ENCODE peak calls at places on chromosomes 2 and 18, in four cellular contexts. G is CD8-positive, alpha-beta T cell; M is tibial artery; X is right lobe of liver. P is an unnamed sample. For H3K9me3, the result is how much of the 10 kb centered on the place peaks cover.

GRCh38 chr18:11078491-11078890 is 70.9 kb downstream of the PIEZO2 start:
- DNase-seq in X (no peak), G (no peak), M (no peak), P (no peak)

GRCh38 chr2:172340394-172340793 is 87.0 kb upstream of the ITGA6 start:
- DNase-seq in X (no peak), M (no peak), G (no peak), P (no peak)

GRCh38 chr2:53452400-53452799 is 315.2 kb upstream of the CHAC2 start:
- DNase-seq in G (no peak), M (no peak), X (no peak), P (no peak)

GRCh38 chr18:32576296-32576916 is 105.7 kb upstream of the GAREM1 start:
- DNase-seq in M (no peak), G (no peak), X (no peak), P (no peak)

GRCh38 chr2:180356676-180357075 is 349.6 kb upstream of the CWC22 start:
- DNase-seq in G (no peak), M (no peak), X (no peak), P (no peak)

GRCh38 chr2:30145826-30146336 is 926 bp upstream of the YPEL5 start:
- DNase-seq in G (no peak), M (no peak), X (no peak), P (no peak)

GRCh38 chr2:23007836-23008235 is 377.1 kb upstream of the KLHL29 start:
- DNase-seq in M (no peak), G (no peak), X (no peak), P (no peak)

GRCh38 chr2:61016392-61017002 is 1.0 kb upstream of the PEX13 start:
- DNase-seq in G (no peak), X (no peak), M (no peak), P (no peak)

GRCh38 chr2:1869987-1870386 is 125.7 kb upstream of the PXDN start:
- DNase-seq in X (no peak), G (no peak), M (no peak), P (no peak)

GRCh38 chr18:8423051-8423558 is 186.1 kb upstream of the RAB12 start:
- DNase-seq in G (no peak), X (no peak), M (no peak), P (no peak)

GRCh38 chr2:63060079-63060482 is 9.5 kb downstream of the OTX1 start:
- DNase-seq in G (no peak), M (no peak), X (no peak), P (no peak)

GRCh38 chr2:147098946-147099345 is 745.9 kb upstream of the ACVR2A start:
- DNase-seq in X (no peak), M (no peak), G (no peak), P (no peak)

GRCh38 chr2:112700004-112700667 is 20.7 kb upstream of the NT5DC4 start:
- DNase-seq in M (no peak), G (no peak), X (no peak), P (no peak)

DNA sequence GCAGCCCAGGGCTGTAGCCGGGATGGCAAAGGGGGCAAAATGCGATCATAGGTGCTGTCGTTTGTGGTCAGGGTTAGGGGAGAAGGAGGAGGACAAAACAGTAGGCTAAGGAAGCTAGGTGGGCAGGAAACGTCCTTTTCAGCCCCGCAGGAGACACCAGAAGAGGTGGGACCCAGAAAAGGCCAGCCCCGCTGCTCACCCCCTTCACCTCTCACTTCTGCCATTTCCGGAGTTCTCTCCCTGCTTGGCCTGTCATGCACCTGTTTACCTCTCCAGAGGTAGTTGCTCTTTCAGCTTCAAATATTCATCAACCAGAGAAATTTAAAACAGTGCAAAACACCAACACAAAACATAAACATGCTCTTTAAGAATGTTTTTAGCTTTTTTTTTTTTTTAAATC is 849 bp downstream of the AQP4 start:
- DNase-seq in X (no peak), G (no peak), M (no peak), P (no peak)
- H3K4me3 ChIP-seq in X (no peak), G (no peak), M (no peak), P (no peak)

GRCh38 chr2:136204959-136205358 is 87.0 kb upstream of the CXCR4 start:
- DNase-seq in M (no peak), G (no peak), X (no peak), P (no peak)
- H3K9me3 ChIP-seq in M (under half), G (under half), X (under half), P (under half)

GRCh38 chr18:3594760-3595241 is 144.8 kb downstream of the TGIF1 start:
- DNase-seq in X (no peak), M (no peak), G (no peak), P (peak)
- H3K4me3 ChIP-seq in X (peak), M (peak), G (peak), P (peak)

GRCh38 chr18:72612894-72613537 is 68.9 kb upstream of the CBLN2 start:
- DNase-seq in M (no peak), G (no peak), X (no peak), P (no peak)

GRCh38 chr18:72613589-72613988 is 69.4 kb upstream of the CBLN2 start:
- DNase-seq in G (no peak), X (no peak), M (no peak), P (no peak)
- H3K9me3 ChIP-seq in G (under half), X (under half), M (under half), P (under half)

P was measured in CD4-positive, alpha-beta memory T cell.